ENCODE peak calls at places on chromosomes 6 and 20, in ten cellular contexts. M, Z, T, A, D, E, W, O, Q and N are unnamed samples.

GRCh38 chr6:131331873-131332759 is 196.8 kb downstream of the AKAP7 start:
- DNase-seq in M (no peak), Z (no peak), T (no peak), A (no peak), D (no peak), E (no peak), W (no peak), O (no peak), Q (no peak), N (no peak)

GRCh38 chr20:47250360-47250759 is 106.1 kb downstream of the ZMYND8 start:
- DNase-seq in M (no peak), Z (no peak), T (no peak), A (no peak), D (no peak), E (no peak), W (no peak), O (no peak), Q (no peak), N (no peak)

GRCh38 chr6:125984311-125984710 is 2.0 kb upstream of the TRMT11 start:
- DNase-seq in M (no peak), Z (no peak), T (no peak), A (no peak), D (peak), E (no peak), W (no peak), O (peak), Q (no peak), N (no peak)

GRCh38 chr6:37821449-37821848 is 1.9 kb downstream of the ZFAND3 start:
- DNase-seq in M (no peak), Z (no peak), T (no peak), A (no peak), D (no peak), E (no peak), W (no peak), O (no peak), Q (no peak), N (no peak)

GRCh38 chr6:149094156-149094555 is 223.4 kb upstream of the TAB2 start:
- DNase-seq in M (no peak), Z (no peak), T (no peak), A (peak), D (no peak), E (no peak), W (no peak), O (peak), Q (no peak), N (no peak)

GRCh38 chr6:41733707-41734665 is 1.4 kb downstream of the TFEB start:
- DNase-seq in M (peak), Z (peak), T (peak), A (no peak), D (peak), E (peak), W (peak), O (peak), Q (peak), N (peak)

GRCh38 chr20:48107560-48107959 is 322.3 kb upstream of the SULF2 start:
- DNase-seq in M (peak), Z (no peak), T (no peak), A (no peak), D (no peak), E (no peak), W (no peak), O (no peak), Q (no peak), N (no peak)

GRCh38 chr6:90691823-90692222 is 105.0 kb upstream of the MAP3K7 start:
- DNase-seq in M (no peak), Z (no peak), T (no peak), A (peak), D (no peak), E (no peak), W (peak), O (no peak), Q (no peak), N (peak)

GRCh38 chr6:148140772-148141557 is 201.7 kb upstream of the SASH1 start:
- DNase-seq in M (no peak), Z (no peak), T (no peak), A (peak), D (no peak), E (no peak), W (peak), O (peak), Q (no peak), N (no peak)

GRCh38 chr20:18857640-18858039 is 44.1 kb downstream of the SCP2D1 start:
- DNase-seq in M (no peak), Z (no peak), T (no peak), A (peak), D (peak), E (no peak), W (no peak), O (peak), Q (no peak), N (no peak)

GRCh38 chr6:109062756-109063352 is 31.8 kb downstream of the SESN1 start:
- DNase-seq in M (no peak), Z (no peak), T (no peak), A (no peak), D (no peak), E (no peak), W (no peak), O (no peak), Q (no peak), N (no peak)

GRCh38 chr20:59645761-59646171 is 41.4 kb downstream of the PHACTR3 start:
- DNase-seq in M (no peak), Z (no peak), T (no peak), A (no peak), D (no peak), E (no peak), W (peak), O (peak), Q (no peak), N (no peak)

GRCh38 chr6:33630014-33630413 is 8.9 kb downstream of the ITPR3 start:
- DNase-seq in M (no peak), Z (no peak), T (no peak), A (no peak), D (no peak), E (no peak), W (no peak), O (no peak), Q (peak), N (no peak)

GRCh38 chr6:41706876-41707564 is 28.4 kb downstream of the TFEB start:
- DNase-seq in M (no peak), Z (no peak), T (no peak), A (no peak), D (peak), E (no peak), W (no peak), O (peak), Q (no peak), N (peak)

GRCh38 chr20:1993986-1994385 is at the start of gene PDYN:
- DNase-seq in M (no peak), Z (no peak), T (no peak), A (no peak), D (no peak), E (no peak), W (no peak), O (no peak), Q (no peak), N (no peak)

GRCh38 chr20:40959325-40960092 is 69.1 kb upstream of the TOP1 start:
- DNase-seq in M (no peak), Z (no peak), T (no peak), A (no peak), D (no peak), E (no peak), W (no peak), O (no peak), Q (no peak), N (no peak)